ENCODE peak calls at places on chromosomes 13 and 19, in eight cellular contexts. R is Peyer's patch, Z is foreskin fibroblast, I is BJ, W is cardiac muscle cell, T is WTC11, G is GM10248, A is IMR-90. K is an unnamed sample.
A peak's percentile ranks its signal among the peaks of the same experiment; 100 is the strongest.

GRCh38 chr19:2856457-2857055 is 10.6 kb upstream of the ZNF556 start:
- DNase-seq in G (no peak), T (no peak), A (no peak), W (no peak), R (no peak), Z (no peak), I (no peak), K (no peak)

GRCh38 chr13:103218253-103218652 is 152.0 kb upstream of the SLC10A2 start:
- DNase-seq in Z (no peak), A (no peak), I (no peak), T (no peak), W (no peak), R (no peak), G (no peak), K (no peak)

GRCh38 chr13:106391271-106391670 is 144.2 kb downstream of the EFNB2 start:
- DNase-seq in I (no peak), T (no peak), A (no peak), Z (no peak), W (no peak), G (no peak), R (no peak), K (no peak)

GRCh38 chr19:18932216-18932841 is 8.7 kb downstream of the HOMER3 start:
- DNase-seq in W (peak; percentile 88), I (no peak), A (no peak), R (peak; percentile 88), T (peak; percentile 99), G (peak; percentile 83), Z (peak; percentile 32), K (peak; percentile 92)

GRCh38 chr13:39215971-39216370 is 177.7 kb downstream of the NHLRC3 start:
- DNase-seq in A (no peak), W (no peak), G (no peak), I (no peak), R (no peak), Z (no peak), T (no peak), K (no peak)

GRCh38 chr19:40502647-40503046 is 35.8 kb downstream of the SPTBN4 start:
- DNase-seq in W (no peak), G (peak; percentile 16), I (no peak), T (peak; percentile 51), Z (no peak), A (no peak), R (peak; percentile 53), K (no peak)

GRCh38 chr13:36533806-36534205 is 101.5 kb downstream of the CCNA1 start:
- DNase-seq in A (no peak), G (no peak), I (no peak), Z (no peak), R (no peak), T (no peak), W (no peak), K (no peak)

GRCh38 chr19:35332817-35333216 is 3.8 kb downstream of the CD22 start:
- DNase-seq in R (peak; percentile 78), Z (no peak), T (no peak), W (no peak), A (no peak), G (no peak), I (no peak), K (no peak)

GRCh38 chr19:16326401-16327130 is 1.9 kb downstream of the KLF2 start:
- DNase-seq in G (no peak), A (no peak), I (no peak), Z (no peak), T (peak; percentile 60), W (no peak), R (peak; percentile 69), K (peak; percentile 60)

GRCh38 chr13:57408312-57408711 is 223.2 kb upstream of the PCDH17 start:
- DNase-seq in I (no peak), G (no peak), Z (no peak), W (no peak), T (no peak), A (no peak), R (no peak), K (no peak)
- TF ChIP-seq CTCF in I (no peak), G (no peak), Z (no peak), W (no peak), T (no peak), A (no peak), R (no peak), K (no peak)

GRCh38 chr13:46555722-46556121 is 2.8 kb downstream of the LRCH1 start:
- DNase-seq in R (no peak), W (no peak), T (no peak), G (no peak), Z (no peak), I (no peak), A (no peak), K (no peak)

GRCh38 chr13:46552888-46553520 is at the start of gene LRCH1:
- DNase-seq in I (no peak), G (peak; percentile 93), R (peak; percentile 95), A (peak; percentile 80), Z (peak; percentile 89), W (peak; percentile 94), T (peak; percentile 82), K (peak; percentile 94)

GRCh38 chr13:46554971-46555370 is 2.0 kb downstream of the LRCH1 start:
- DNase-seq in T (no peak), I (no peak), R (no peak), Z (no peak), W (no peak), A (peak; percentile 68), G (no peak), K (no peak)

GRCh38 chr13:46553521-46553885 is 533 bp downstream of the LRCH1 start:
- DNase-seq in W (peak; percentile 34), T (peak; percentile 33), Z (no peak), R (peak; percentile 56), A (no peak), I (no peak), G (no peak), K (no peak)

DNA sequence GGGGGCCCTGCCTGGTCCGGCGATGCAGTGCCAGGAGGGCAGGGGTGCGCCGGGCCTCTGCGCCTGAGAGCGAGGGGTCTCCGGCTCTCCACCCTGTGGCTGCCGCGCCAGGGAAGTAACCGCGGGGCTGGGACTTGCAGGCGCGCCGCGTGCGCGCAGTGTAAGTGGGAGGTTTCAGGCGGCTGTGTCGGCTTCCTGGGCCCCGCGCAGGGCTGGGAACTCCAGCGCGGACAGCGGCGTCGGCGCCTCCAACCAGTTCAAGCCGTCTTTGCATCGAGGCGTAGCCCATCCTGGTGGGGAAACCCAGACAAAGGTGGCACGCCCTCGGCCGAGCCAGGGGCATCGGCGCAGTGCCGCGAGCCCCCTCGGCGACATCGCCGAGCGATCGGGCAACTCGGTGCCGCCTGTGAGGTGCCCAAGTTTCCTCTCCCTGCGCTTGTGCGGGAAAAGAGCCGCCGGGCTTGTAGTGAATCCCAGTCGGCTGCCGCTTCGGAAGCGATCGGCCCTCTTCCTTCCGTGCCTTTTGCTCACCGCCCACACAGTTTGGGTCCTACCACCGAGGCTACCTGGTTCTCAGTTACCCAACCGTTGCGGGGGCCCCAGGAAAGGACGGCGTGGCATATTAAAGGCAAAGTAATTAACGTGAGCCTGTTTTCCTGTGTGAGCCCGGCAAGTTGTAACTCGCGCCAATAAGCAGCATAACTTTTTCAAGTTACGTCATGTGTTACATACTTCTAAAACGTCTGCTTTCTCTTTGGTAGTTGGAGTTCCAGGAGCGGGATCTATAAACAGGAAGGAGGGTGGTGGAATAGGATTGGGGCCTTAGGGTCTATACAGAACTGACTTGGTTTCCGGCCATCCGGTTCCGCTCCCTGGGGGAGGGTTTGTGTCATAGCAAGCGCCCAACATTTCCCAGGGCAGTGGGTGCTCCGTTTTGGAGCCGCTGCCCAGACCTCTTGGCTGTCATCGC is 1.2 kb downstream of the LRCH1 start:
- DNase-seq in W (peak; percentile 84), Z (peak; percentile 70), T (peak; percentile 48), I (no peak), R (peak; percentile 85), A (peak; percentile 95), G (peak; percentile 65), K (peak; percentile 75)
- TF ChIP-seq CTCF in W (peak; percentile 18), Z (no peak), T (no peak), I (peak; percentile 41), R (peak; percentile 32), A (no peak), G (peak; percentile 8), K (no peak)

GRCh38 chr19:48608798-48609263 is 2.3 kb downstream of the SPACA4 start:
- DNase-seq in I (no peak), A (no peak), Z (no peak), W (no peak), G (peak; percentile 80), T (peak; percentile 63), R (peak; percentile 84), K (peak; percentile 86)
- TF ChIP-seq CTCF in I (peak; percentile 72), A (peak; percentile 61), Z (peak; percentile 58), W (peak; percentile 64), G (peak; percentile 65), T (no peak), R (peak; percentile 43), K (peak; percentile 24)

GRCh38 chr19:9849786-9850185 is 14.7 kb downstream of the PIN1 start:
- DNase-seq in G (no peak), W (no peak), R (no peak), I (no peak), Z (no peak), A (no peak), T (no peak), K (no peak)

GRCh38 chr19:9850235-9850959 is 15.3 kb downstream of the PIN1 start:
- DNase-seq in T (no peak), W (no peak), G (no peak), Z (no peak), R (no peak), A (no peak), I (no peak), K (no peak)

GRCh38 chr19:9847087-9847671 is 12.1 kb downstream of the PIN1 start:
- DNase-seq in Z (peak; percentile 93), W (no peak), G (no peak), R (peak; percentile 51), A (peak; percentile 97), T (peak; percentile 72), I (peak; percentile 66), K (no peak)

GRCh38 chr19:9848761-9849160 is 13.6 kb downstream of the PIN1 start:
- DNase-seq in I (no peak), Z (no peak), T (no peak), R (no peak), W (no peak), G (no peak), A (no peak), K (no peak)

GRCh38 chr19:9848060-9848459 is 12.9 kb downstream of the PIN1 start:
- DNase-seq in I (no peak), W (peak; percentile 35), Z (no peak), R (no peak), A (no peak), G (no peak), T (peak; percentile 77), K (peak; percentile 54)
- TF ChIP-seq CTCF in I (peak; percentile 39), W (peak; percentile 40), Z (peak; percentile 34), R (peak; percentile 18), A (peak; percentile 38), G (peak; percentile 38), T (peak; percentile 63), K (peak; percentile 10)